ENCODE peak calls at places on chromosomes 11 and 22, in nine cellular contexts. R is foreskin fibroblast, U is fibroblast of pulmonary artery, E is GM23338, D is cardiac muscle cell, N is right lobe of liver, K is lower leg skin, J is astrocyte of the spinal cord, F is thoracic aorta. T is an unnamed sample.

GRCh38 chr22:50699001-50699753 is 26.6 kb downstream of the SHANK3 start:
- DNase-seq in U (no peak), K (peak), D (no peak), N (peak), R (no peak), F (no peak), J (no peak), E (no peak), T (no peak)

GRCh38 chr11:36452231-36452630 is 57.8 kb downstream of the TRAF6 start:
- DNase-seq in J (peak), E (no peak), N (no peak), F (no peak), K (no peak), D (no peak), R (peak), U (peak), T (no peak)

GRCh38 chr11:92376146-92376599 is 151.6 kb downstream of the FAT3 start:
- DNase-seq in F (no peak), J (peak), K (no peak), N (no peak), R (peak), U (peak), E (peak), D (no peak), T (no peak)

GRCh38 chr11:93654266-93654665 is 7.2 kb upstream of the CEP295 start:
- DNase-seq in D (no peak), R (no peak), J (no peak), U (no peak), F (no peak), K (no peak), E (no peak), N (no peak), T (no peak)

GRCh38 chr11:35717043-35717442 is 54.5 kb downstream of the TRIM44 start:
- DNase-seq in N (no peak), R (no peak), F (no peak), K (no peak), J (no peak), U (no peak), D (peak), E (peak), T (no peak)

GRCh38 chr11:97683733-97684132 is 1293.9 kb downstream of the JRKL start:
- DNase-seq in J (no peak), F (no peak), R (no peak), K (no peak), E (peak), U (no peak), D (no peak), N (no peak), T (no peak)

GRCh38 chr11:70862093-70862492 is 390.3 kb downstream of the SHANK2 start:
- DNase-seq in N (no peak), R (no peak), J (no peak), U (no peak), D (no peak), K (no peak), F (no peak), E (no peak), T (no peak)

GRCh38 chr11:67415501-67416304 is at the start of gene CARNS1:
- DNase-seq in F (no peak), R (no peak), U (no peak), D (no peak), E (peak), K (no peak), N (no peak), J (no peak), T (no peak)

GRCh38 chr22:43050995-43051394 is 36.0 kb upstream of the PACSIN2 start:
- DNase-seq in K (no peak), F (no peak), E (peak), D (no peak), N (no peak), R (no peak), J (no peak), U (no peak), T (no peak)

GRCh38 chr11:113806403-113806802 is 26.8 kb downstream of the CLDN25 start:
- DNase-seq in E (peak), R (peak), U (peak), F (no peak), D (peak), K (no peak), N (peak), J (no peak), T (no peak)

GRCh38 chr22:17633217-17633997 is 4.9 kb upstream of the ATP6V1E1 start:
- DNase-seq in J (peak), D (no peak), N (no peak), U (peak), K (peak), R (peak), F (no peak), E (peak), T (no peak)

GRCh38 chr11:114673661-114674060 is 4.7 kb upstream of the NXPE2 start:
- DNase-seq in N (no peak), K (no peak), R (no peak), F (no peak), E (no peak), J (no peak), U (no peak), D (no peak), T (no peak)

GRCh38 chr11:36376888-36377758 is 81.0 kb downstream of the PRR5L start:
- DNase-seq in N (peak), F (no peak), U (peak), R (peak), E (peak), J (peak), K (peak), D (peak), T (no peak)

GRCh38 chr11:123741159-123741951 is at the start of gene ZNF202:
- DNase-seq in F (peak), K (peak), U (peak), N (peak), R (peak), J (peak), E (peak), D (peak), T (peak)

GRCh38 chr11:116740741-116741140 is 32.0 kb downstream of the BUD13 start:
- DNase-seq in U (no peak), R (no peak), F (no peak), D (no peak), N (no peak), K (peak), J (no peak), E (no peak), T (no peak)

GRCh38 chr11:37141707-37142106 is 543.7 kb upstream of the RAG2 start:
- DNase-seq in E (no peak), N (peak), K (no peak), U (no peak), R (no peak), J (no peak), F (no peak), D (peak), T (no peak)

GRCh38 chr22:41560095-41560487 is 719 bp upstream of the CSDC2 start:
- DNase-seq in E (no peak), N (no peak), F (no peak), J (no peak), U (no peak), R (no peak), D (peak), K (no peak), T (no peak)

GRCh38 chr11:67006029-67006884 is 16.7 kb upstream of the SYT12 start:
- DNase-seq in R (peak), F (no peak), U (peak), N (no peak), E (peak), J (no peak), K (no peak), D (no peak), T (peak)

GRCh38 chr11:18111005-18111404 is 5.1 kb upstream of the SAAL1 start:
- DNase-seq in F (no peak), J (no peak), R (peak), K (no peak), E (peak), U (no peak), D (peak), N (no peak), T (no peak)

GRCh38 chr22:44398791-44399190 is 86.0 kb upstream of the SHISAL1 start:
- DNase-seq in J (no peak), U (no peak), R (no peak), E (no peak), K (peak), F (no peak), D (no peak), N (no peak), T (no peak)

GRCh38 chr11:130523609-130524008 is 75.2 kb downstream of the ADAMTS15 start:
- DNase-seq in F (no peak), J (peak), U (peak), D (no peak), N (no peak), K (peak), R (peak), E (peak), T (no peak)

DNA sequence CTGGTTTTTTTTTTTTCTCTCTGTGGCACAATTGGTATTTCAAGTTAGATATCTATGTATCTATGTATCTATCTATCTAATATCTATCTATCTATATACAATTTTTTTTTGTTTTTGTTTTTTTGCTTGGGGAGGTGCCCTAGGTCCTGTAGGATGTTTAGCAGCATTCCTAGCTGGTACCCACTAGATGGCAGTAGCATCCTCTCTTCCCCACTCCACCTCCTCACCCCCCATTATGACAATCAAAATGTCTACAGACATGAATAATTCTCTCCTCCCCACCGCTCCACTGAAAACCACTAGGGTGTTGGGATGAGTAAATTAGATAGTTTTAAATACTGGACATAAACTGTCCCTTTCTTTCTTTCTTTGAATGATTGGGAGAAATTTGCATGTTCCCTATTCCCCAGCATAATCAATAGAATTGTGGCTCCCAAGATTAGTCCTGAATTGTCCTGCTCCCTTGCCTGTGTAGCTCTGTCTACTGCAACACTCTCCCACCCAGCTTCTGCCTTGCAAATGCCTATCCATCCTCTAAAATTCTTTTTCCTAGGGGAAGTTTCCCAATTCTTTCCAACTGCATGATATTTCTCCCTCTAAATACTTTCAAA is 1152.4 kb downstream of the LRRC4C start:
- DNase-seq in R (peak), K (no peak), J (peak), F (no peak), N (no peak), U (peak), E (peak), D (peak), T (no peak)
- TF ChIP-seq CTCF in R (peak), K (no peak), J (peak), F (no peak), N (peak), U (peak), E (peak), D (peak), T (peak)

DNA sequence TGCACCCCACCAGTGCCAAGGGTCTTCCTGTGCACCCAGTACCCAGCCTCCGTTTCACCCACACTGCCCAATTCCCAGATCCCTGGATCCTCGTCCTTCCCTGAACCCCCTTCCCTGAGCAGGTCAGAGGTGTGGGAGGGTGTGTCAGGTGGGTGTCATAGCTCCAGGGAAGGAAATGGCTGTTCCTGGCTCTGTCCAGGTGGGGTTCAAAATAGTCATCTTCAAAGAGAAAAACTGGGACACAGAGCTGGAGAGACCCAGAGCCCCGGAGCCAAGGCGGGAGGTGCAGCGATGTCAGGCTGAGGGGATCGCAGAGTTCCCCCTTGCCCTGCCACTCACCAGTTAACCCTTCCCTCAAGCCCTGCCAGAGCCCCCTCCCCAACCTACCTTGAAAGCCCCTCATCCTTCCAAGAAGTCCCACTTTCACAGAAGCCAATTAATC is 698 bp downstream of the C1QTNF4 start:
- DNase-seq in F (no peak), U (no peak), K (no peak), D (no peak), N (no peak), J (no peak), R (no peak), E (no peak), T (no peak)
- H3K4me3 ChIP-seq in F (peak), U (no peak), K (no peak), D (peak), N (no peak), J (peak), R (no peak), E (peak), T (no peak)

DNA sequence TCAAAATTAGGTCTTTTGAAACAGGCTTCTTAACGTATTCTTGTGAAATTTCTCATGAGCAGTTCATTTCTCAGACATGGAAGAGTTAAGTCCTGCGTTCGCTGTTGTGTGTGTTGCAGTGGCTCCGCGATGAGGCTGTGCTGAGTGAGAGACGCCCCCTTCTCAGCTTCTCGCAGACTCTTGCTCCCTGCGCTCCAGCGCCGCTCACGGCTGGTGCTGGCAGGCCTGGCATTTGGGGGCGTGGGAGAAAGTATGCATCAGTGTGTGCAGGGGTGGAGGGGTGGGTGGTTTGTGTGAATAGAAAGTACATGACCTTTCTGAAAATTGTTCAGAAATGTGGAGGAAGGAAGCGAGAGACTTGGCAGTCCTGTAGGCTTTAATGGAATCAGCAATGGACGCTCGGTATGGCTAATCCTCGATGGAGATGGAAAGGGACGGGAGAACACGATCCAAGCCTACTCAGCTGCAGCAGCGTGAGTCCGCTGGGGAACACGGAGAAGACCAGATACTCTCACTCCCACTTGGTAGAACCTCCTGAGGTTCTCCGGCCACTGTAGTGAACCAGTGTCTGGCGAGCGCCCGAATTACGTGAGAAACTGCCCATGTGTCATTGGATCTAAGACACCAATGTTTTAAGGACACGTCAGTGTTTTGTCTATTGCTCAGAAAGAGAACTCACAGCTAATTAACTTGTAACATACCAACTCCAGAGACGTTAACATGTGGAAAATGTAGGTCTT is 5.9 kb downstream of the TAB1 start:
- DNase-seq in J (peak), K (no peak), R (peak), E (no peak), D (peak), U (peak), F (peak), N (no peak), T (no peak)
- TF ChIP-seq CTCF in J (peak), K (no peak), R (peak), E (no peak), D (peak), U (peak), F (peak), N (no peak), T (no peak)

GRCh38 chr11:6402061-6402470 is 11.8 kb downstream of the SMPD1 start:
- DNase-seq in R (no peak), E (no peak), U (no peak), K (peak), F (no peak), D (no peak), N (no peak), J (no peak), T (no peak)
- H3K4me3 ChIP-seq in R (no peak), E (no peak), U (no peak), K (no peak), F (no peak), D (no peak), N (no peak), J (no peak), T (no peak)

DNA sequence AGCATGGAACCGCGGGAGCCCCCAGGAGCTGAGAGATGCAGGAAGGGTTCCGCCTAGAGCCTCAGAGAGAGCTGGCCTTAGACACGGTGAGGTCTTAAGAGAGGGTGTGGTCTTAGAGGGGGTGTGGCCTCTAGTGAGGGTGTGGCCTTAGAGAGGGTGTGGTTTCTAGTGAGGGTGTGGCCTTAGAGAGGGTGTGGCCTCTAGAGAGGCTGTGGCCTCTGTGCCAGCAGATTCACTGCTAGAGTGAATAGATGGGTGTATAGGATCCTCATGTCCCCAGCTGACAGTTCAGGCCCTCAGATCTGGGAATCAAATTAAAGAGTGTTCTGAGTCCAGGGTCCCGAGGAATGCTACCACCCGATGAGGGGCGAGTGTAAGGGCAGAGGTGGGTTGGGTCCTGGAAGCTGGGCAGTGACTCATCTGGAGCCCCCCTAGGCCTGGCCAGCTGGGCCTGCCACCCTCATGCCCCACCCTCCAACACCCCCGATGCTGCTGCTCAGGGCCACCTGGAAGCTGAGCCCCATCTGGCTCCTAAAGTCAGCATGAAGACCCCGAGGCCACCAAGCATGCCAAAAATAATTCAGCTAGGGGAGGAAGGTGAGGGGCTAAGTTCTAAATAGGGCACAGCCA is 49.5 kb downstream of the IGF2 start:
- DNase-seq in J (peak), D (no peak), R (peak), E (peak), N (no peak), F (no peak), U (peak), K (peak), T (no peak)
- TF ChIP-seq CTCF in J (no peak), D (no peak), R (no peak), E (no peak), N (no peak), F (no peak), U (no peak), K (no peak), T (no peak)

GRCh38 chr11:65589444-65590239 is 6.0 kb downstream of the KCNK7 start:
- DNase-seq in J (no peak), D (no peak), U (no peak), E (no peak), R (no peak), K (no peak), N (no peak), F (no peak), T (no peak)

GRCh38 chr11:65590240-65590738 is 5.3 kb downstream of the KCNK7 start:
- DNase-seq in J (no peak), K (no peak), D (no peak), U (peak), F (no peak), R (peak), N (no peak), E (no peak), T (no peak)

GRCh38 chr11:65593518-65594414 is 1.8 kb downstream of the KCNK7 start:
- DNase-seq in K (no peak), R (peak), D (peak), U (peak), F (no peak), E (peak), N (peak), J (no peak), T (no peak)

GRCh38 chr11:65592840-65593517 is 2.6 kb downstream of the KCNK7 start:
- DNase-seq in F (no peak), N (no peak), D (no peak), J (no peak), K (no peak), R (no peak), E (no peak), U (no peak), T (no peak)

GRCh38 chr11:65591939-65592814 is 3.4 kb downstream of the KCNK7 start:
- DNase-seq in K (no peak), D (peak), F (no peak), U (no peak), R (peak), E (peak), N (peak), J (peak), T (peak)
- H3K4me3 ChIP-seq in K (no peak), D (peak), F (no peak), U (no peak), R (no peak), E (peak), N (no peak), J (peak), T (peak)

DNA sequence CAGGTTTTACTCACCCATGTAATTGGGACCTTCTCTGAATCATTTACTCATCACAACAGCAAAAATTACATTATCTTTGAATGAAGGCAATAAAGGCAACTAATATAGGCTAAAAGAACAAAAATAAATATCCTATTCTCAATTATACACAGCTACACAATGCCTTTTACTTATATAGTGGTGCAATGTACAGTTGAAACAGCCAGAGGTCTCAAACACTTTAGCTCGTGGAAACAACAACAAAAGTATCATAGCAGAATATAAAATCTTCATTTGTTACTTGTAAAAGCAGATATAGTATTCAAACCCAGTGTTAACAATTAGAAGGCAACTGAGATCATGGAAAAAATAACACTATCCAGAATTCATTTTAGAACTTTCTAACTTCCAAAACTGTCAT is 20.6 kb upstream of the CCDC34 start:
- DNase-seq in F (no peak), R (no peak), N (no peak), E (no peak), J (no peak), U (no peak), D (no peak), K (no peak), T (no peak)
- TF ChIP-seq CTCF in F (no peak), R (no peak), N (no peak), E (no peak), J (peak), U (no peak), D (no peak), K (no peak), T (no peak)

DNA sequence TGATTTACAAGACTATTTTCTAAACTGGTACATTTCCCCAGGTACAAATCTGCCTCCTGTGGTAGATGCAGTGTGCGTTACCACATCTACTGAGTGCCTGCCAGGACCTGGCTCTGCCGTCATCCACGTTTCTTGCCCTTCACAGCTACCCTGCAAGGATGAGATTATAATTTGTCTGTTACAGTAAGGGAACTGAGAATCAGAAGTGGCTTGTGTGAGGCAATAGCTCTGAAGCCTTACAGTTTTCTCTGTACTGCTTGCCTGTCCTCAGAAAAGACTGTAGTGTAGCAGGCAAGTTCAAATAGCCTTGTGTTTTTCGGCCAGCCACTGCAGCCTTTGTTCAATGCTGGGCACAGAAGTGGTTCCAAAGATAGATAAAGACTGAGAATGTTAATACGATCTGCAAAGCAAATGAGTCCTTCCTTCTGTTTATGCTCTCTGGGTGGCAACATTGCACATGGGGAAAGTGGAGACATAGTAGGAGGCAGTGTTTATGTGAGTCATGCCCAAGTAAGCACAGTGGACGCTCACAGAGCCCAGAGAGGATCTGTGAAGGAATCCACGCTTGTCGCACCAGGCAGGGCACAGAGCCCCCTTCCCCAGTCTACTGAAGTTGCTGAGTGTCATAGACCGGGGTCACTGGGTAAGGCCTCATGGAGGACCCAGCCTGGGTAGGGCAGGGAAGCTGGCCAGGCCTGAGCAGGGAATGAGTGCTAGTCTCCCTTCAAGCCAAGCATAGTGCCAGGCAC is 49.1 kb downstream of the MICAL2 start:
- DNase-seq in K (peak), E (no peak), U (peak), R (peak), D (peak), J (peak), N (no peak), F (no peak), T (no peak)
- H3K4me3 ChIP-seq in K (no peak), E (no peak), U (no peak), R (no peak), D (no peak), J (no peak), N (no peak), F (peak), T (no peak)

T was measured in tibial nerve.